ENCODE peak calls at places on chromosomes 2 and 18, in ten cellular contexts. One of them, this sample, is unnamed. For H3K4me1 and H3K27me3, the result is how much of the 10 kb centered on the place peaks cover.

GRCh38 chr18:79610461-79611039 is 69.1 kb upstream of the CTDP1 start:
- DNase-seq in CD4-positive, CD25-positive, alpha-beta regulatory T cell: no peak
- DNase-seq in BE2C: no peak
- DNase-seq in right cardiac atrium: peak
- DNase-seq in testis: no peak
- DNase-seq in right lobe of liver: peak
- DNase-seq in stomach: no peak
- DNase-seq in Panc1: no peak
- DNase-seq in colonic mucosa: no peak
- DNase-seq in fibroblast of lung: no peak
- DNase-seq in this sample: no peak

GRCh38 chr2:127096280-127096679 is 10.7 kb downstream of the BIN1 start:
- DNase-seq in fibroblast of lung: no peak
- DNase-seq in testis: no peak
- DNase-seq in stomach: no peak
- DNase-seq in Panc1: no peak
- DNase-seq in right cardiac atrium: peak
- DNase-seq in BE2C: no peak
- DNase-seq in right lobe of liver: no peak
- DNase-seq in colonic mucosa: no peak
- DNase-seq in CD4-positive, CD25-positive, alpha-beta regulatory T cell: no peak
- DNase-seq in this sample: no peak

GRCh38 chr2:55155764-55156221 is 76.3 kb downstream of the CLHC1 start:
- DNase-seq in right cardiac atrium: no peak
- DNase-seq in Panc1: no peak
- DNase-seq in right lobe of liver: no peak
- DNase-seq in fibroblast of lung: peak
- DNase-seq in BE2C: no peak
- DNase-seq in CD4-positive, CD25-positive, alpha-beta regulatory T cell: no peak
- DNase-seq in colonic mucosa: no peak
- DNase-seq in stomach: no peak
- DNase-seq in testis: no peak
- DNase-seq in this sample: no peak

GRCh38 chr2:195594916-195595694 is 61.9 kb upstream of the SLC39A10 start:
- DNase-seq in colonic mucosa: no peak
- DNase-seq in right lobe of liver: no peak
- DNase-seq in CD4-positive, CD25-positive, alpha-beta regulatory T cell: no peak
- DNase-seq in BE2C: no peak
- DNase-seq in testis: no peak
- DNase-seq in stomach: no peak
- DNase-seq in fibroblast of lung: no peak
- DNase-seq in right cardiac atrium: no peak
- DNase-seq in Panc1: no peak
- DNase-seq in this sample: no peak

GRCh38 chr2:38301340-38301968 is 75.6 kb downstream of the ATL2 start:
- DNase-seq in colonic mucosa: no peak
- DNase-seq in Panc1: no peak
- DNase-seq in fibroblast of lung: no peak
- DNase-seq in stomach: peak
- DNase-seq in BE2C: no peak
- DNase-seq in testis: no peak
- DNase-seq in CD4-positive, CD25-positive, alpha-beta regulatory T cell: no peak
- DNase-seq in right cardiac atrium: no peak
- DNase-seq in right lobe of liver: no peak
- DNase-seq in this sample: no peak

GRCh38 chr2:232982926-232983668 is 30.0 kb downstream of the NGEF start:
- DNase-seq in BE2C: no peak
- DNase-seq in stomach: no peak
- DNase-seq in right lobe of liver: no peak
- DNase-seq in right cardiac atrium: no peak
- DNase-seq in Panc1: no peak
- DNase-seq in fibroblast of lung: no peak
- DNase-seq in testis: peak
- DNase-seq in colonic mucosa: peak
- DNase-seq in CD4-positive, CD25-positive, alpha-beta regulatory T cell: no peak
- DNase-seq in this sample: no peak

GRCh38 chr2:80489718-80490117 is 185.2 kb upstream of the LRRTM1 start:
- DNase-seq in right lobe of liver: no peak
- DNase-seq in CD4-positive, CD25-positive, alpha-beta regulatory T cell: no peak
- DNase-seq in right cardiac atrium: no peak
- DNase-seq in fibroblast of lung: peak
- DNase-seq in Panc1: peak
- DNase-seq in stomach: no peak
- DNase-seq in BE2C: no peak
- DNase-seq in colonic mucosa: no peak
- DNase-seq in testis: no peak
- DNase-seq in this sample: no peak

GRCh38 chr2:101975171-101975870 is 16.4 kb upstream of the IL1R2 start:
- DNase-seq in Panc1: no peak
- DNase-seq in CD4-positive, CD25-positive, alpha-beta regulatory T cell: no peak
- DNase-seq in stomach: no peak
- DNase-seq in right lobe of liver: no peak
- DNase-seq in BE2C: no peak
- DNase-seq in fibroblast of lung: no peak
- DNase-seq in testis: no peak
- DNase-seq in colonic mucosa: no peak
- DNase-seq in right cardiac atrium: no peak
- DNase-seq in this sample: no peak

GRCh38 chr2:150531626-150532419 is 44.4 kb upstream of the RND3 start:
- DNase-seq in BE2C: no peak
- DNase-seq in testis: no peak
- DNase-seq in right cardiac atrium: no peak
- DNase-seq in stomach: no peak
- DNase-seq in Panc1: no peak
- DNase-seq in colonic mucosa: no peak
- DNase-seq in right lobe of liver: no peak
- DNase-seq in fibroblast of lung: no peak
- DNase-seq in CD4-positive, CD25-positive, alpha-beta regulatory T cell: no peak
- DNase-seq in this sample: no peak

GRCh38 chr2:150535176-150535575 is 47.7 kb upstream of the RND3 start:
- DNase-seq in stomach: no peak
- DNase-seq in CD4-positive, CD25-positive, alpha-beta regulatory T cell: no peak
- DNase-seq in right cardiac atrium: no peak
- DNase-seq in testis: no peak
- DNase-seq in colonic mucosa: no peak
- DNase-seq in BE2C: no peak
- DNase-seq in right lobe of liver: no peak
- DNase-seq in Panc1: no peak
- DNase-seq in fibroblast of lung: no peak
- DNase-seq in this sample: no peak

GRCh38 chr2:150530168-150530567 is 42.7 kb upstream of the RND3 start:
- DNase-seq in BE2C: no peak
- DNase-seq in right lobe of liver: no peak
- DNase-seq in testis: no peak
- DNase-seq in stomach: no peak
- DNase-seq in colonic mucosa: no peak
- DNase-seq in right cardiac atrium: no peak
- DNase-seq in CD4-positive, CD25-positive, alpha-beta regulatory T cell: no peak
- DNase-seq in Panc1: no peak
- DNase-seq in fibroblast of lung: no peak
- DNase-seq in this sample: no peak

GRCh38 chr2:150528861-150529801 is 41.7 kb upstream of the RND3 start:
- DNase-seq in colonic mucosa: no peak
- DNase-seq in right lobe of liver: no peak
- DNase-seq in stomach: no peak
- DNase-seq in fibroblast of lung: peak
- DNase-seq in Panc1: peak
- DNase-seq in testis: no peak
- DNase-seq in CD4-positive, CD25-positive, alpha-beta regulatory T cell: no peak
- DNase-seq in right cardiac atrium: no peak
- DNase-seq in BE2C: no peak
- DNase-seq in this sample: peak

DNA sequence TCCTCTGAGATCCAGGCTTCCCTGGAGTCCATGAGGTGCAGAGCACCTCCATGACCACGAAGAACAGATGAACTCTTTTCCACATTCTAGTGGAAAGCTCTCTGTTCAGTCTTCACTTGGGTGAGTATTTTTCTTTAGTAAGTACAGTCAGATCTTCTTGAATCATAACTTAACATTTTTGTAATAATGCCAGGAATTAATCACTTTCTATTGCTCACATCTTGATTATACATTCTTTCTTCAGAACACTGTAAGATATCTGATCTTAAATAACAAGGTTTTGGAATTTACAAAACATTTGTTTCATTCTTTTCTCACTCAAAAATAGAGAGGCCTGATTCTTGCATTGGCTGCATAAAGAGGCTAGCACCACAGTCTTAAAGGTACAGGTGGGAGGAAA is 45.4 kb upstream of the RND3 start:
- DNase-seq in BE2C: no peak
- DNase-seq in stomach: no peak
- DNase-seq in testis: no peak
- DNase-seq in colonic mucosa: no peak
- DNase-seq in right cardiac atrium: no peak
- DNase-seq in CD4-positive, CD25-positive, alpha-beta regulatory T cell: no peak
- DNase-seq in right lobe of liver: no peak
- DNase-seq in Panc1: no peak
- DNase-seq in fibroblast of lung: peak
- DNase-seq in this sample: no peak
- H3K4me1 ChIP-seq in BE2C: under half
- H3K4me1 ChIP-seq in stomach: under half
- H3K4me1 ChIP-seq in testis: under half
- H3K4me1 ChIP-seq in colonic mucosa: under half
- H3K4me1 ChIP-seq in right cardiac atrium: under half
- H3K4me1 ChIP-seq in CD4-positive, CD25-positive, alpha-beta regulatory T cell: under half
- H3K4me1 ChIP-seq in right lobe of liver: under half
- H3K4me1 ChIP-seq in Panc1: under half
- H3K4me1 ChIP-seq in fibroblast of lung: under half
- H3K4me1 ChIP-seq in this sample: under half

GRCh38 chr2:160592993-160593392 is 99.4 kb upstream of the RBMS1 start:
- DNase-seq in BE2C: no peak
- DNase-seq in CD4-positive, CD25-positive, alpha-beta regulatory T cell: no peak
- DNase-seq in fibroblast of lung: no peak
- DNase-seq in testis: no peak
- DNase-seq in right lobe of liver: no peak
- DNase-seq in colonic mucosa: no peak
- DNase-seq in Panc1: no peak
- DNase-seq in right cardiac atrium: no peak
- DNase-seq in stomach: no peak
- DNase-seq in this sample: no peak

GRCh38 chr2:160590664-160591063 is 97.1 kb upstream of the RBMS1 start:
- DNase-seq in colonic mucosa: no peak
- DNase-seq in BE2C: no peak
- DNase-seq in stomach: no peak
- DNase-seq in testis: no peak
- DNase-seq in right cardiac atrium: no peak
- DNase-seq in Panc1: no peak
- DNase-seq in right lobe of liver: no peak
- DNase-seq in CD4-positive, CD25-positive, alpha-beta regulatory T cell: no peak
- DNase-seq in fibroblast of lung: no peak
- DNase-seq in this sample: no peak

GRCh38 chr2:160596431-160596830 is 102.8 kb upstream of the RBMS1 start:
- DNase-seq in fibroblast of lung: peak
- DNase-seq in right cardiac atrium: no peak
- DNase-seq in Panc1: no peak
- DNase-seq in CD4-positive, CD25-positive, alpha-beta regulatory T cell: no peak
- DNase-seq in BE2C: no peak
- DNase-seq in colonic mucosa: no peak
- DNase-seq in testis: no peak
- DNase-seq in right lobe of liver: no peak
- DNase-seq in stomach: no peak
- DNase-seq in this sample: no peak

DNA sequence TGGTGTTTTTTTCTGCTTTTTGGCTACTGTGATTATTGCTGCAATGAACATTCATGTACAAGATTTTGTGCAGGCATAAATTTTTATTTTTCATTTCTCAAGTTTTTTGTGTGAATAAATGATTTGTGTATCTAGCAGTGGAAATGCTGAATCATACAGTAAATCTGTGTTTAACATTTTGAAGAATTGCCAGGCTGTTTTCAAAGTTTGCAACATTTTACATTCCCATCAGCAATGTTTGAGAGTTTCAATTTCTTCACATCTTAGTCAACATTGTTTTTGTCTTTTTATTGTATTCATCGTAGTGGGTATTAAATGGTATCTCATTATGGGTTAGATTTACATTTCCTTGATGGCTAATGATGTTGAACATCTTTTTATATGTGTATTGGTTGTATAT is 98.8 kb upstream of the RBMS1 start:
- DNase-seq in right cardiac atrium: no peak
- DNase-seq in right lobe of liver: no peak
- DNase-seq in fibroblast of lung: no peak
- DNase-seq in stomach: no peak
- DNase-seq in Panc1: no peak
- DNase-seq in testis: no peak
- DNase-seq in colonic mucosa: no peak
- DNase-seq in BE2C: no peak
- DNase-seq in CD4-positive, CD25-positive, alpha-beta regulatory T cell: no peak
- DNase-seq in this sample: no peak
- H3K27me3 ChIP-seq in right cardiac atrium: under half
- H3K27me3 ChIP-seq in right lobe of liver: under half
- H3K27me3 ChIP-seq in fibroblast of lung: under half
- H3K27me3 ChIP-seq in stomach: under half
- H3K27me3 ChIP-seq in Panc1: under half
- H3K27me3 ChIP-seq in testis: under half
- H3K27me3 ChIP-seq in colonic mucosa: under half
- H3K27me3 ChIP-seq in BE2C: under half
- H3K27me3 ChIP-seq in CD4-positive, CD25-positive, alpha-beta regulatory T cell: under half
- H3K27me3 ChIP-seq in this sample: under half

GRCh38 chr2:134136702-134137101 is 117.2 kb upstream of the MGAT5 start:
- DNase-seq in BE2C: no peak
- DNase-seq in right lobe of liver: no peak
- DNase-seq in CD4-positive, CD25-positive, alpha-beta regulatory T cell: no peak
- DNase-seq in Panc1: no peak
- DNase-seq in testis: no peak
- DNase-seq in fibroblast of lung: no peak
- DNase-seq in colonic mucosa: peak
- DNase-seq in right cardiac atrium: no peak
- DNase-seq in stomach: peak
- DNase-seq in this sample: no peak

GRCh38 chr2:134134827-134135226 is 119.0 kb upstream of the MGAT5 start:
- DNase-seq in right cardiac atrium: no peak
- DNase-seq in testis: no peak
- DNase-seq in CD4-positive, CD25-positive, alpha-beta regulatory T cell: no peak
- DNase-seq in colonic mucosa: no peak
- DNase-seq in BE2C: no peak
- DNase-seq in right lobe of liver: no peak
- DNase-seq in fibroblast of lung: no peak
- DNase-seq in Panc1: no peak
- DNase-seq in stomach: no peak
- DNase-seq in this sample: no peak

GRCh38 chr2:134137182-134137595 is 116.7 kb upstream of the MGAT5 start:
- DNase-seq in testis: no peak
- DNase-seq in stomach: peak
- DNase-seq in right cardiac atrium: no peak
- DNase-seq in Panc1: no peak
- DNase-seq in CD4-positive, CD25-positive, alpha-beta regulatory T cell: no peak
- DNase-seq in colonic mucosa: no peak
- DNase-seq in fibroblast of lung: peak
- DNase-seq in right lobe of liver: no peak
- DNase-seq in BE2C: no peak
- DNase-seq in this sample: no peak

GRCh38 chr2:134134313-134134706 is 119.6 kb upstream of the MGAT5 start:
- DNase-seq in right lobe of liver: no peak
- DNase-seq in colonic mucosa: no peak
- DNase-seq in BE2C: no peak
- DNase-seq in CD4-positive, CD25-positive, alpha-beta regulatory T cell: no peak
- DNase-seq in Panc1: no peak
- DNase-seq in stomach: no peak
- DNase-seq in right cardiac atrium: no peak
- DNase-seq in fibroblast of lung: no peak
- DNase-seq in testis: no peak
- DNase-seq in this sample: no peak

DNA sequence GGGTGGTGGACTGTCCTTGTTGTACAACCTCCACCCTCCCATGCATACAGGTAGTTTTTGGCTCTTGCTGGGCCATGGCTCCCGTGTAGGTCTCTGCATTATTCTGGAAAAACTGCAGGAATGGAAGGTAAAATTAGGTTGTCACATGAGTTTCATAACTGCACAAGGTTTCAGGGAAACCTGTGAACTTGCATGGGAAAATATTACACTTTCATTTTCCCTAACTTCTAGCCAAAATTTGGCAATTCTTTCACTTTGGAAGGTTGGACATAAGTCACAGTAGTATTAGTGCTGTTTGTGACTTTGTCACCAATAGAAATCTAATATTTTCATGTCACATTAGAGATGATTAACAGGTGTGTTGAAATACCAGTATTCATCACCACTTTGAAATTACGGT is 118.1 kb upstream of the MGAT5 start:
- DNase-seq in right cardiac atrium: no peak
- DNase-seq in Panc1: no peak
- DNase-seq in stomach: no peak
- DNase-seq in right lobe of liver: no peak
- DNase-seq in testis: no peak
- DNase-seq in CD4-positive, CD25-positive, alpha-beta regulatory T cell: no peak
- DNase-seq in fibroblast of lung: no peak
- DNase-seq in BE2C: no peak
- DNase-seq in colonic mucosa: no peak
- DNase-seq in this sample: no peak
- H3K4me1 ChIP-seq in right cardiac atrium: under half
- H3K4me1 ChIP-seq in Panc1: under half
- H3K4me1 ChIP-seq in stomach: half or more
- H3K4me1 ChIP-seq in right lobe of liver: under half
- H3K4me1 ChIP-seq in testis: under half
- H3K4me1 ChIP-seq in CD4-positive, CD25-positive, alpha-beta regulatory T cell: under half
- H3K4me1 ChIP-seq in fibroblast of lung: under half
- H3K4me1 ChIP-seq in BE2C: under half
- H3K4me1 ChIP-seq in colonic mucosa: under half
- H3K4me1 ChIP-seq in this sample: under half

GRCh38 chr2:225437319-225437718 is 37.8 kb downstream of the NYAP2 start:
- DNase-seq in colonic mucosa: no peak
- DNase-seq in CD4-positive, CD25-positive, alpha-beta regulatory T cell: no peak
- DNase-seq in stomach: no peak
- DNase-seq in right lobe of liver: no peak
- DNase-seq in Panc1: no peak
- DNase-seq in fibroblast of lung: no peak
- DNase-seq in right cardiac atrium: no peak
- DNase-seq in BE2C: no peak
- DNase-seq in testis: no peak
- DNase-seq in this sample: no peak
- H3K27me3 ChIP-seq in colonic mucosa: under half
- H3K27me3 ChIP-seq in CD4-positive, CD25-positive, alpha-beta regulatory T cell: under half
- H3K27me3 ChIP-seq in stomach: under half
- H3K27me3 ChIP-seq in right lobe of liver: under half
- H3K27me3 ChIP-seq in Panc1: under half
- H3K27me3 ChIP-seq in fibroblast of lung: under half
- H3K27me3 ChIP-seq in right cardiac atrium: under half
- H3K27me3 ChIP-seq in BE2C: under half
- H3K27me3 ChIP-seq in testis: under half
- H3K27me3 ChIP-seq in this sample: under half

This sample was measured in HAP-1.